ENCODE peak calls at places on chromosomes 7 and 10, in six cellular contexts. Z, W, Y, C, M and A are unnamed samples.

GRCh38 chr7:34357946-34358345 is 300.1 kb upstream of the NPSR1 start:
- DNase-seq in Z (no peak), W (no peak), Y (no peak), C (no peak), M (no peak), A (no peak)

GRCh38 chr10:13470270-13470669 is 58.5 kb downstream of the BEND7 start:
- DNase-seq in Z (no peak), W (no peak), Y (no peak), C (no peak), M (no peak), A (no peak)

GRCh38 chr7:12212051-12212485 is 974 bp downstream of the TMEM106B start:
- DNase-seq in Z (no peak), W (no peak), Y (no peak), C (no peak), M (no peak), A (no peak)

GRCh38 chr7:32648408-32649156 is 153.3 kb downstream of the AVL9 start:
- DNase-seq in Z (no peak), W (no peak), Y (no peak), C (no peak), M (no peak), A (no peak)

GRCh38 chr10:488933-489215 is 200.6 kb downstream of the DIP2C start:
- DNase-seq in Z (no peak), W (no peak), Y (no peak), C (no peak), M (no peak), A (no peak)

GRCh38 chr7:55965805-55966421 is 1.5 kb downstream of the NIPSNAP2 start:
- DNase-seq in Z (no peak), W (no peak), Y (no peak), C (no peak), M (no peak), A (no peak)

GRCh38 chr7:29956477-29956836 is 33.1 kb downstream of the SCRN1 start:
- DNase-seq in Z (no peak), W (no peak), Y (no peak), C (no peak), M (no peak), A (no peak)

GRCh38 chr7:22726849-22727792 is at the start of gene IL6:
- DNase-seq in Z (peak), W (peak), Y (peak), C (peak), M (no peak), A (peak)

GRCh38 chr7:124671976-124672375 is 93.6 kb downstream of the GPR37 start:
- DNase-seq in Z (no peak), W (no peak), Y (no peak), C (no peak), M (no peak), A (no peak)

GRCh38 chr10:49645417-49646255 is 31.8 kb downstream of the CHAT start:
- DNase-seq in Z (peak), W (no peak), Y (no peak), C (no peak), M (no peak), A (no peak)
- TF ChIP-seq POLR2A in Z (no peak), W (no peak), Y (no peak), C (no peak), M (no peak), A (no peak)

DNA sequence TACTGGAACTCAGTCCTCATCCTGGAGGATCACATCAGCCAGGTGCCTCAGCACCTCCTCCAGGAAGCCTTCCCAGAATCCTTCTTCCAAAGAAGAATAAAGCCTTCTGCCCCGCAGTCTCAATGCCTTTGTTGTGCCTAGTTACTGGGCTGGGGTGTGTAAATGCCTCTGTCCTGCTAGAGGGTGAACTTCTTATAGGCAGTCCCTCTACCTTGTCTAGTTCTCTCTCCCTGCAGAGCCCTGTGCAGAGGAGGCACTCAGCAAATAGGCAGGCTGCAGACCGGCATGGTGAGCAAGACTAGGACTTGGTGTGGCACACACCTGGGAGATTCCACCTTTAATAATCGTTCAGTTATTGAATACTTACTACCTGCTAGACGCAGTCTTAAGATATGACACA is 104.7 kb upstream of the PCBD1 start:
- DNase-seq in Z (peak), W (no peak), Y (no peak), C (no peak), M (no peak), A (no peak)
- TF ChIP-seq CTCF in Z (no peak), W (no peak), Y (no peak), C (no peak), M (no peak), A (no peak)

DNA sequence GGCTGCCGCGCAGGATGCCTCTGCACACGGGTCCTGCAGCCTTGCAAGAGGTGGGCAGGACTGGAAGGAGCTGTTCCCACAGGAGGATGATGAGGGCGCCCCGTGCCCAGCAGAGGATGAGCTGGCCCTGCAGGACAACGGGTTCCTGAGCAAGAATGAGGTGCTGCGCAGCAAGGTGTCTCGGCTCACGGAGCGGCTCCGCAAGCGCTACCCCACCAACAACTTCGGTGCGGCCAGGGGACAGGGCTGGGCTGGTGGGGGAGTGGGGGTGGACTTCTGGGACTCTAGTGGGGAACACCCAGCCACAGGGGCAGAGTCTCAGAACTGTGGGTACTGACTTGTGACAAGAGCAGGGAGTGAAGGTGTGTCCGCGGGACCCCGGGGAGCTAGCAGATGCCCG is 16.0 kb downstream of the ZFYVE27 start:
- DNase-seq in Z (no peak), W (no peak), Y (no peak), C (no peak), M (no peak), A (no peak)
- TF ChIP-seq POLR2A in Z (no peak), W (no peak), Y (no peak), C (no peak), M (no peak), A (no peak)

GRCh38 chr10:48495282-48496045 is 109.4 kb downstream of the ARHGAP22 start:
- DNase-seq in Z (no peak), W (peak), Y (no peak), C (no peak), M (no peak), A (peak)
- TF ChIP-seq CTCF in Z (no peak), W (no peak), Y (no peak), C (no peak), M (no peak), A (no peak)

DNA sequence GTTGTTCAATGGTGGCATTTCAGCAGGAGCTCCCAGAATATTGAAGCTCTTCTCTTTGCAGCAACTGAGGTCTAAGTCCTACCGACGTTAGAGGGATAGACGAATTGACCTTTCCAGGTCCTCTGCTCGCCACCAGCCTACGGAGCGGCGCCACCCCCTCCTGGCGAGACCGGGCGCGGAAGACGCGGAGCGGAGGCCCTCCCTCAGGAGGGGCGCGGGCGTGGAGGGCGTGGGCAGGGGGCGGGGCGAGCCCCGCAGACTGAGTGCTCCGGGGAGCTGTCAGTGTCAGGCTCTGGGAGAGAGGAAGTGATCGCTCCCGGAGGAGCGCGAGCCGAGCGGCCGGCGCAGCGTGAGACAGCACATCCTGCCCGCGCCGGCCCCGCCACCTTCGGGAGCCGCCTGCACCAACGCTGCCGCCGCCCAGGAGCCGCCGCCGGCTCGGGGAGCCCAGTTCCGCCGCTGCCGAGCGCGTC is at the start of gene DYNC1I1:
- DNase-seq in Z (no peak), W (peak), Y (peak), C (peak), M (peak), A (peak)
- TF ChIP-seq POLR2A in Z (no peak), W (no peak), Y (peak), C (no peak), M (no peak), A (no peak)

DNA sequence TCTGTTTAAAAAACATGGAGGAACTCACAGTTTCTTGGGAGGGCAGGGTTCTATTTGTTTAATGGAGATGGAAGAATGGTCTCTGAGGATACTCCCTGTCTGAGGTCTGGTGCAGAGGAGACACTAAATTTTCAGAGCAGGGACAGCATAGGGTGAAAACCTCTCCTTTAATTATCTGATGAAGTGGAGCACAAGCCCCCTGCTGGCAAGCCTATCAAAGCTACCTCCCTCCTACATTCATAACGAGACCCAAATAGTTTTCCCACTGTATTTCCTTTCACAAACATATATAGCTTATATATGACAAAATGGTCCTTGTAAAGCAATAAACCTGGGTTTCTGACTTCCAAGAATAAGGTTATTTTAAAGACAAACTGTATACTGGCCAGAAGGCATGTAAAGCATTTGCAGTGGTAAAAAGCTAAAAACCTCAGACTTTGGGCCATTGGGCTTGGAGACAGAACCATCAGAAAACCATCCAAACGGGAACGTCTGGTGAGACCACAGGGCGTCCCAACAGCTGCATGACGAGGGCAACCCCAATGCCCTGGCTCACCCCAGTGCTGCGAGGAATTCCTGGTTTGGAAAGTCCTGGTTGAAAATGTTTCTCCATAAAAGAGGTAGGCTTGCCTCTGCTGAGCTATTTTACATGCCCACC is 201.3 kb downstream of the FANK1 start:
- DNase-seq in Z (no peak), W (no peak), Y (no peak), C (no peak), M (no peak), A (no peak)
- TF ChIP-seq CTCF in Z (no peak), W (no peak), Y (no peak), C (no peak), M (peak), A (no peak)

GRCh38 chr10:100999742-101000601 is at the start of gene LZTS2:
- DNase-seq in Z (no peak), W (peak), Y (peak), C (peak), M (no peak), A (no peak)

GRCh38 chr10:100996678-100997363 is 2.8 kb upstream of the LZTS2 start:
- DNase-seq in Z (no peak), W (peak), Y (no peak), C (no peak), M (peak), A (no peak)

GRCh38 chr10:100998183-100998990 is 1.2 kb upstream of the LZTS2 start:
- DNase-seq in Z (peak), W (peak), Y (peak), C (peak), M (peak), A (peak)

GRCh38 chr10:100998991-100999741 is 442 bp upstream of the LZTS2 start:
- DNase-seq in Z (peak), W (peak), Y (peak), C (peak), M (peak), A (peak)

DNA sequence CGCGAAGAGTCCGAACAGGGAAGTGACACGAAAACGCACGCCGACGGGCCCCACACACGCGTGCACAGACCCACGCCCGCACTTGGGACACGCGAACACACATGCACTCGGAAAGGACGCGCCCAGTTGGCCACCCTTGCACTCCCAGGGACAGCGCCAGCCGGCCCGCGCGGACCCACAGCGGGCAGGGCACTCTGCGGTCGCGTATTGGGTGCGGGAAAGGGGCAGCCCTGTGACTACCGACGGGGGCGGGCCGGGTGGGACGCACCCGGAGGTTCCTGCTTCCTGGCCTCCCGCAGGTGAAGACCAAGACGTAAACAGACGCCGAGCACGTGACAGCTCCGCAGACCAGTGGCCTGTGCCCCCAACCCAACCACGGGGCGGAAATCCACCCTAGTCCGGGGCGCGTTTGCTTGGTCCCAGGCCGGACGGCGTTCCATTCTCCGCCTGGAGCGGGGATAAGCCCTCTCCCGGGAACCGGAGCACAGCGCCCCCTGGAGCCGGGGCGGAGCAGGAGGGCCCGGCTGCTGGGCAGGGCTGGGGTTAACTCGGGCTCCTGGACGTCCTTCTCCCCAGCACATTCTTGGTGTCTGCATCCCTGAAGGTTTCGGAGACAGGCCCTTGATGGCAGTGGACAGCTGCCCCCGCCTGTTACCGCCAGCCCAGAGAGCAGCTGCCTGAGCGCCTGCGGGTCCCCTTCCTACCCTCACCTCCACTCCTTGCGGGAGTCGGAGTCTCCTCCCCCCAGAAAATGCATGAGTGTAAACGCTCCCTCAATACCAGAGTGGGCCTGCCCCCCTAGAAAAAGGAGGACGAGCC is 2.0 kb upstream of the LZTS2 start:
- DNase-seq in Z (peak), W (peak), Y (peak), C (peak), M (peak), A (peak)
- TF ChIP-seq POLR2A in Z (no peak), W (no peak), Y (no peak), C (peak), M (peak), A (no peak)